ENCODE peak calls at places on chromosomes 3 and 15, in four cellular contexts. Y is SK-N-SH, Q is brain microvascular endothelial cell, P is cardiac fibroblast. O is an unnamed sample.

GRCh38 chr3:15926866-15927265 is 129.1 kb upstream of the ANKRD28 start:
- DNase-seq in Q (no peak), P (no peak), Y (no peak), O (no peak)

GRCh38 chr3:10852031-10852795 is 36.2 kb downstream of the SLC6A11 start:
- DNase-seq in P (no peak), Q (no peak), Y (no peak), O (no peak)

GRCh38 chr15:97566957-97567356 is 393.5 kb upstream of the ARRDC4 start:
- DNase-seq in P (peak; percentile 1), Q (peak; percentile 8), Y (no peak), O (no peak)

GRCh38 chr15:69757186-69757585 is 304.6 kb downstream of the RPLP1 start:
- DNase-seq in P (no peak), Y (no peak), Q (no peak), O (peak; percentile 33)

GRCh38 chr3:149388001-149388435 is 10.6 kb upstream of the TM4SF1 start:
- DNase-seq in Y (no peak), P (peak; percentile 87), Q (peak; percentile 91), O (peak; percentile 54)

GRCh38 chr15:29942548-29942947 is 120.3 kb upstream of the TJP1 start:
- DNase-seq in Y (no peak), P (no peak), Q (no peak), O (no peak)

GRCh38 chr3:124131158-124132115 is 139.5 kb upstream of the ROPN1 start:
- DNase-seq in Y (no peak), P (no peak), Q (no peak), O (no peak)

GRCh38 chr15:60379466-60380274 is 18.1 kb downstream of the ANXA2 start:
- DNase-seq in Q (peak; percentile 91), Y (no peak), P (peak; percentile 92), O (peak; percentile 79)

GRCh38 chr3:87228316-87228715 is 1.2 kb downstream of the CHMP2B start:
- DNase-seq in P (peak; percentile 31), Q (no peak), Y (no peak), O (no peak)

DNA sequence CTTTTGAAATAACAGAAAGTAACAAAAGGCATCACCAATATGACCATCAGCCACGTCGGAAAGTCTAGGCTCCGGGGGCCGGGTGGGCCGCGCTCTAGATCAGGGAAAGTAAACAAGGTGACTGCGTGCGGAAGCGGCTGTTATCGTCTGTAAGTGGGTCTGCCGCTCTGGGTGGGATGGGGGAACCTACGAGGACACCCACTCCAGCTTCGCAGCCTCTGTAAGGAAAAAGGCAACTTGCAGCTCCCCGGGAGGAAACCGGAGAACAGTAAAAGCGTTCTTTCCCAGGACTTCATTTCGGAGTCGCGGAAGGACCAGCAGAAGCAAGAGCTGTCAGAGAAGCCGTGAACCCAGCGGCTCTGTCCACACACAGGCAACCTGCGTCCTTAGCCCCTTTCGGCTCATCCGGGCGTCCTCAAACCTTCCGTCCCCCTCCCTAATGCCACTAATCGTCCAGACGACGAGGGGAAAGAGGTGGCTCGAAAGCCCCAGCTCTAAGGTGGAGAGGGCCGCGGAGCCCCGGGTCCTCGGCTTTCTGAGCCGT is 457 bp downstream of the XRN1 start:
- DNase-seq in Y (no peak), Q (peak; percentile 31), P (peak; percentile 56), O (no peak)
- H3K4me3 ChIP-seq in Y (peak overlapping the region; percentile 99), Q (peak overlapping the region; percentile 100), P (peak overlapping the region; percentile 86), O (peak overlapping the region; percentile 70)

GRCh38 chr3:111598139-111598538 is 3.0 kb upstream of the ZBED2 start:
- DNase-seq in Y (no peak), P (no peak), Q (no peak), O (no peak)
- H3K4me3 ChIP-seq in Y (no peak overlapping the region), P (no peak overlapping the region), Q (no peak overlapping the region), O (no peak overlapping the region)

DNA sequence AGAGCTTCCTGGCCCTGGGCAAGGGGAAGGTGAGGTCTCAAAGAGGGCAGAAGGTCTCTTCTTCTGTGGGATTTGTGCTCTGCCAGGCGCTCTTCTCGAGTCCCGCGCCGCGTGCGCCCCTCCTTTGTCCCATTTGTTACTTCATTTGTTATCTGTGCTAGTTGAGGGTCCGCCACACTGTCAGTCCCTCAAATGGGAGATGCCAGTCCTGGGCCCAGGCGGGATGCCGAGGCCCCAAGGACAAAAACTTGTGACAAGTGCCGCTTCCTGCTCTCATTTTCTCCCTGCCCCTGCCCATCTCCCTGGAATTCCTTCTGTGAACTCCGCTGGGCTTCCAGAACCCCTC is 1.5 kb downstream of the ST8SIA2 start:
- DNase-seq in P (no peak), Q (no peak), Y (no peak), O (no peak)
- H3K4me3 ChIP-seq in P (no peak overlapping the region), Q (peak overlapping the region; percentile 57), Y (no peak overlapping the region), O (peak overlapping the region; percentile 57)

GRCh38 chr3:114789803-114790202 is 357.3 kb downstream of the ZBTB20 start:
- DNase-seq in P (no peak), Q (no peak), Y (no peak), O (no peak)
- H3K4me3 ChIP-seq in P (no peak overlapping the region), Q (no peak overlapping the region), Y (no peak overlapping the region), O (no peak overlapping the region)